ENCODE peak calls at places on chromosomes 5 and 9, in five cellular contexts. W is CD4-positive, alpha-beta T cell; Y is natural killer cell; H is RWPE1; Q is endothelial cell. P is an unnamed sample.

GRCh38 chr5:161530700-161531099 is 15.8 kb downstream of the GABRB2 start:
- DNase-seq in H (no peak), Y (no peak), W (no peak), Q (no peak), P (no peak)

GRCh38 chr5:113523168-113523567 is 9.7 kb downstream of the YTHDC2 start:
- DNase-seq in W (no peak), Q (no peak), Y (no peak), H (no peak), P (no peak)

GRCh38 chr5:23930985-23931384 is 423.6 kb downstream of the PRDM9 start:
- DNase-seq in Q (no peak), Y (no peak), W (no peak), H (no peak), P (no peak)

GRCh38 chr9:17776735-17777134 is 197.9 kb downstream of the SH3GL2 start:
- DNase-seq in Q (no peak), H (no peak), Y (no peak), W (no peak), P (no peak)

GRCh38 chr5:9652295-9652694 is 22.1 kb upstream of the TAS2R1 start:
- DNase-seq in Y (no peak), H (no peak), W (no peak), Q (no peak), P (no peak)

GRCh38 chr9:74985041-74985440 is 32.3 kb upstream of the C9orf40 start:
- DNase-seq in Q (no peak), Y (no peak), W (no peak), H (no peak), P (no peak)

GRCh38 chr5:108101105-108101504 is 280.8 kb downstream of the FBXL17 start:
- DNase-seq in W (no peak), Q (no peak), H (no peak), Y (no peak), P (no peak)

GRCh38 chr9:13750061-13750460 is 470.6 kb upstream of the MPDZ start:
- DNase-seq in Q (no peak), Y (no peak), H (peak; percentile 22), W (no peak), P (no peak)

GRCh38 chr9:135896626-135897025 is 10.7 kb downstream of the CAMSAP1 start:
- DNase-seq in W (no peak), Q (no peak), Y (no peak), H (no peak), P (no peak)

GRCh38 chr9:124282442-124283231 is 24.9 kb downstream of the NEK6 start:
- DNase-seq in Q (no peak), H (no peak), Y (no peak), W (no peak), P (no peak)

GRCh38 chr5:146766013-146766412 is 112.5 kb downstream of the PPP2R2B start:
- DNase-seq in H (no peak), W (no peak), Y (no peak), Q (no peak), P (no peak)

GRCh38 chr9:131606896-131607567 is 61.7 kb downstream of the PRRT1B start:
- DNase-seq in Y (no peak), Q (no peak), H (no peak), W (no peak), P (no peak)

GRCh38 chr5:146718628-146719027 is 159.9 kb downstream of the PPP2R2B start:
- DNase-seq in Q (no peak), H (peak; percentile 71), Y (no peak), W (no peak), P (no peak)

GRCh38 chr5:91101777-91102379 is 281.2 kb downstream of the ARRDC3 start:
- DNase-seq in H (peak; percentile 88), Y (peak; percentile 49), Q (peak; percentile 65), W (peak; percentile 25), P (peak; percentile 70)
- TF ChIP-seq CTCF in H (peak; percentile 84), Y (peak; percentile 63), Q (peak; percentile 64), W (peak; percentile 41), P (peak; percentile 84)

GRCh38 chr9:133715866-133716563 is 22.1 kb downstream of the SARDH start:
- DNase-seq in Q (peak; percentile 38), Y (no peak), H (no peak), W (peak; percentile 38), P (no peak)
- TF ChIP-seq CTCF in Q (no peak), Y (no peak), H (peak; percentile 39), W (peak; percentile 69), P (peak; percentile 61)

GRCh38 chr9:34520505-34521385 is 2.0 kb downstream of the ENHO start:
- DNase-seq in H (no peak), Q (no peak), W (no peak), Y (no peak), P (no peak)

GRCh38 chr9:34518896-34519295 is 3.9 kb downstream of the ENHO start:
- DNase-seq in H (no peak), Y (no peak), W (no peak), Q (no peak), P (no peak)

GRCh38 chr9:34518110-34518616 is 4.6 kb downstream of the ENHO start:
- DNase-seq in W (no peak), H (no peak), Q (no peak), Y (no peak), P (no peak)

GRCh38 chr9:34520096-34520495 is 2.7 kb downstream of the ENHO start:
- DNase-seq in Q (no peak), H (no peak), Y (no peak), W (no peak), P (no peak)

GRCh38 chr9:34519321-34520020 is 3.3 kb downstream of the ENHO start:
- DNase-seq in Q (no peak), H (no peak), Y (no peak), W (no peak), P (no peak)
- TF ChIP-seq CTCF in Q (no peak), H (no peak), Y (no peak), W (no peak), P (no peak)

GRCh38 chr5:140806834-140807775 is at the start of gene PCDHA4:
- DNase-seq in W (no peak), Y (no peak), Q (peak; percentile 88), H (no peak), P (peak; percentile 79)
- TF ChIP-seq CTCF in W (no peak), Y (no peak), Q (peak; percentile 83), H (no peak), P (peak; percentile 78)

DNA sequence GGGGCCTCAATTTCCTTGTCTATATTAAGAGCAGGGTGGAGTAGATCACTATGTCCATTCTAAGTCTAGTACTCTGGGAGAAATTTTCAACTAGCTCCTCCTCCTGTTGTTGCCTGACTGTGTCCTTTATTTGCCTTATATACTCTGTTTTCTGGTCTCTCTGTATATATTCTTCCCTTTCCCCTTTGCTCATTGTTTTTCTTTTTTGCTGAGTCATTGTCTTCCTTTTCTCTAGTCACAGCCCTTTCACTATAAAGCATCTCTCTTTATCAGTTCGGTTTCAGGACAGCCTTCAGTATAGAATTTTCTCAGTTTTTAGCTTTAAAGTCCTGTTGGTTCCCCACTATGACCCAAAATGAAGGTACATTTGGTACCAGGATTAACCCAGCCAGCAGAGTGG is 44.4 kb upstream of the CDH6 start:
- DNase-seq in Y (no peak), H (no peak), W (no peak), Q (no peak), P (no peak)
- TF ChIP-seq CTCF in Y (no peak), H (no peak), W (no peak), Q (no peak), P (no peak)

DNA sequence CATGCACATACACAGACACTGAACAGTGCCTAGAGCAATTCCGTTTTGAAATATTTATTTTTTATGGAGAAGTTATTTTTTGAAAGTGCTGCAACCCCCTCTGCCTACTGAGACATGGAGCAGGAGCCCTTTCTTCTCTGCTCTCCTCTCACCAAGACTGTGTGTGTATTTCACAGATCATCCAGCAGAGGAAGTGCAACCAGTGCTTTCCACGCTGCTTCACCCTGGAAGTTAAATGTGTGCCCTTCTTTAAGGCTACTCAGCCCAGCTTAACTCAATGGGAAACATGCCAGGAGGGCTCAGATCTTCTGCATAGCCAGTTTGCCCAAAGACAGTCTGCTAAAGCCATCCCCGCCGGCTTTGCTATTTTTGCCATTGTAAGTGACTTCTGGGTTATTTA is 606.3 kb downstream of the TLE1 start:
- DNase-seq in W (no peak), H (no peak), Q (no peak), Y (no peak), P (no peak)
- TF ChIP-seq CTCF in W (no peak), H (no peak), Q (no peak), Y (no peak), P (peak; percentile 60)

DNA sequence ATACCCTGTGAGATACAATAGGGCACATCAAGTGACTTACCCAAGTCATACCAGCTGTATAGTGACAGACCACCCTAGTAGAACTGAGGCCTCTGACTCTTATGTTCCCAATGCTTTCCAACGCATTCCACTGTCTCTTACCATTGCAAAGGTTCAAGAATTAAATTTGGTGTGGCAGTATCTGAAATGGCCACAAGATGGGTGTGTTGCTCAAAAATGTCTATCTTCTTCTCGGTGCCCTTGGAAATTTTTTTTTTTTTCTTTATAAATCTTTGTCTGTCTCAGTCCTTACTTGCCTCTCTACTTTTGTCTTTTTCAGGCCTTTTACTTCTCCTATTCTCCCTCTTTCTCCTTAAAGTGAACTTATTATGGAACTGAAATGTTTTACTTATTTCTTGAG is 48.4 kb downstream of the GPR21 start:
- DNase-seq in W (no peak), H (peak; percentile 34), Y (no peak), Q (peak; percentile 40), P (no peak)
- TF ChIP-seq CTCF in W (peak; percentile 65), H (peak; percentile 56), Y (peak; percentile 44), Q (peak; percentile 63), P (peak; percentile 82)

DNA sequence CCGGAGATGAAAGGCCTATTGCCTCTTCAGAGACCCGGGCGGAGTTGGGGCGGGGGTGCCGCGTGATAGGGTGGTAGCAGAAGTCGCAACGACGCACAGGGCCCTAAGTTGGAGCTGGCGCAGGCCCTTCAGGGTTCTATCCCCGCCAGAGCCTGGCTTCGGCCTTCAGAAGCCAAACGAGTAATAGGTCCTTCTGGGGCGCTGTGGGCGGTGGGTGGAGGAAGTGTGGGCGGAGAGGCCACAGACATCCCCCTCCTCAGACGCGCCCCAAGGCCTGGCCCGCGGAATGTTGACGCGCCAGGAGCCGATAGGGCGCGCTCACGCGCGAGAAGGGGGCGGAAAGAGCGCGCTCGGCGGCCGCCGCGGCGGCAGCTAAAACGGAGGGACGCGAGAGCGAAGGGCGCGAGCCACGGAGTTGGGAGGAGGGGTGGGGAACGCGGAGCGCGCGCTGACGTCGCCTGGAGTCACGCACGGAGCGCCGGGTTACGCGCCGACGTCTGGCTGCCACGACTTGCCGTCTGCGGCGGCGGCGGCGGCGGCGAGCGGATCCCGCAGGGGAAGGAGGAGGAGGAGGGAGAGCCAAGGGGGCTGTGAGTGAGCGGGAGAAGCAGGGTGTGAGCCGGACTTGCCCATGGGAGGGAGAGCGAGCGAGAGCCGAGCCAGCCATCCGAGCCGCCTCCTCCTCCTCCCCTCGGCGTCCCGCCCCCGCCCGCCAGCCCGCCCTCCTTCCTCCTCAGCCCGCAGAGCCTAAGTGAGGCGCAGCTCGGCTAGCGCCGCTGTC is 6.4 kb upstream of the PURA start:
- DNase-seq in Q (peak; percentile 85), Y (peak; percentile 90), H (peak; percentile 95), W (peak; percentile 92), P (peak; percentile 94)
- TF ChIP-seq CTCF in Q (no peak), Y (no peak), H (peak; percentile 24), W (peak; percentile 23), P (peak; percentile 34)

P was measured in type B pancreatic cell.